ENCODE peak calls at places on chromosomes 7 and 10, in eight cellular contexts. G, F, Q, I, Y, W, B and O are unnamed samples.

GRCh38 chr7:121329460-121330052 is 756 bp downstream of the WNT16 start:
- DNase-seq in G (peak; percentile 54), F (peak; percentile 78), Q (no peak), I (no peak), Y (no peak), W (no peak), B (peak; percentile 87), O (no peak)

GRCh38 chr10:121873236-121873635 is 54.6 kb downstream of the ATE1 start:
- DNase-seq in G (no peak), F (no peak), Q (no peak), I (no peak), Y (no peak), W (no peak), B (no peak), O (no peak)

GRCh38 chr7:111137296-111138195 is 46.6 kb downstream of the LRRN3 start:
- DNase-seq in G (peak; percentile 48), F (no peak), Q (no peak), I (no peak), Y (peak; percentile 64), W (no peak), B (peak; percentile 67), O (peak; percentile 33)

GRCh38 chr10:88115968-88116367 is 252.5 kb downstream of the PTEN start:
- DNase-seq in G (peak; percentile 14), F (no peak), Q (no peak), I (no peak), Y (no peak), W (no peak), B (no peak), O (peak; percentile 33)

GRCh38 chr10:3060481-3060889 is 6.9 kb upstream of the PFKP start:
- DNase-seq in G (no peak), F (no peak), Q (no peak), I (peak; percentile 45), Y (no peak), W (no peak), B (no peak), O (no peak)

GRCh38 chr7:85175217-85175616 is 11.6 kb downstream of the SEMA3D start:
- DNase-seq in G (no peak), F (no peak), Q (no peak), I (no peak), Y (no peak), W (no peak), B (no peak), O (no peak)

GRCh38 chr7:3162286-3162685 is 118.6 kb upstream of the CARD11 start:
- DNase-seq in G (peak; percentile 14), F (peak; percentile 57), Q (no peak), I (no peak), Y (peak; percentile 18), W (no peak), B (no peak), O (peak; percentile 35)

GRCh38 chr10:106957825-106958581 is 206.5 kb downstream of the SORCS1 start:
- DNase-seq in G (peak; percentile 52), F (no peak), Q (no peak), I (no peak), Y (no peak), W (no peak), B (no peak), O (no peak)

GRCh38 chr7:6232534-6232933 is 39.9 kb downstream of the CYTH3 start:
- DNase-seq in G (peak; percentile 65), F (no peak), Q (no peak), I (no peak), Y (no peak), W (peak; percentile 48), B (peak; percentile 87), O (no peak)

GRCh38 chr10:34638405-34639054 is 176.6 kb downstream of the PARD3 start:
- DNase-seq in G (peak; percentile 83), F (peak; percentile 72), Q (peak; percentile 47), I (peak; percentile 95), Y (peak; percentile 80), W (peak; percentile 87), B (peak; percentile 84), O (peak; percentile 91)

GRCh38 chr10:60123172-60123571 is 216.8 kb upstream of the CCDC6 start:
- DNase-seq in G (no peak), F (no peak), Q (no peak), I (no peak), Y (peak; percentile 29), W (no peak), B (no peak), O (peak; percentile 12)

GRCh38 chr7:66824041-66824440 is 83.5 kb downstream of the RABGEF1 start:
- DNase-seq in G (no peak), F (no peak), Q (no peak), I (peak; percentile 54), Y (no peak), W (no peak), B (peak; percentile 37), O (no peak)

GRCh38 chr10:128897414-128897928 is 569.6 kb upstream of the MGMT start:
- DNase-seq in G (no peak), F (no peak), Q (no peak), I (no peak), Y (no peak), W (peak; percentile 16), B (no peak), O (no peak)

GRCh38 chr10:8581521-8582225 is 527.2 kb downstream of the GATA3 start:
- DNase-seq in G (no peak), F (no peak), Q (no peak), I (no peak), Y (no peak), W (no peak), B (no peak), O (no peak)

GRCh38 chr7:101998904-101999236 is 181.4 kb downstream of the CUX1 start:
- DNase-seq in G (no peak), F (peak; percentile 84), Q (no peak), I (no peak), Y (no peak), W (no peak), B (no peak), O (no peak)

GRCh38 chr10:104941662-104942061 is 300.6 kb downstream of the SORCS3 start:
- DNase-seq in G (no peak), F (no peak), Q (no peak), I (no peak), Y (no peak), W (no peak), B (no peak), O (no peak)

GRCh38 chr10:21135396-21135973 is 238.4 kb upstream of the NEBL start:
- DNase-seq in G (no peak), F (no peak), Q (no peak), I (no peak), Y (no peak), W (no peak), B (no peak), O (no peak)

GRCh38 chr10:99793819-99794218 is 11.4 kb downstream of the ABCC2 start:
- DNase-seq in G (no peak), F (no peak), Q (no peak), I (no peak), Y (no peak), W (no peak), B (no peak), O (no peak)

GRCh38 chr10:120503695-120504094 is 46.7 kb downstream of the PLPP4 start:
- DNase-seq in G (peak; percentile 5), F (peak; percentile 37), Q (no peak), I (no peak), Y (no peak), W (no peak), B (no peak), O (peak; percentile 5)

GRCh38 chr7:152435384-152436278 is at the start of gene KMT2C:
- DNase-seq in G (peak; percentile 68), F (peak; percentile 92), Q (no peak), I (peak; percentile 79), Y (peak; percentile 13), W (peak; percentile 51), B (peak; percentile 92), O (peak; percentile 47)

GRCh38 chr7:135685306-135686084 is 23.2 kb downstream of the STMP1 start:
- DNase-seq in G (no peak), F (no peak), Q (no peak), I (no peak), Y (peak; percentile 65), W (no peak), B (no peak), O (no peak)

GRCh38 chr10:44384601-44385422 is at the start of gene CXCL12:
- DNase-seq in G (peak; percentile 11), F (peak; percentile 57), Q (no peak), I (peak; percentile 73), Y (no peak), W (no peak), B (peak; percentile 80), O (peak; percentile 12)

GRCh38 chr10:114245128-114245791 is 6.2 kb downstream of the VWA2 start:
- DNase-seq in G (no peak), F (no peak), Q (no peak), I (no peak), Y (no peak), W (no peak), B (no peak), O (no peak)

GRCh38 chr7:55574062-55574717 is 1.9 kb upstream of the VOPP1 start:
- DNase-seq in G (no peak), F (no peak), Q (no peak), I (no peak), Y (no peak), W (no peak), B (no peak), O (peak; percentile 19)

GRCh38 chr7:53214463-53214862 is 179.0 kb downstream of the POM121L12 start:
- DNase-seq in G (no peak), F (no peak), Q (no peak), I (no peak), Y (no peak), W (no peak), B (no peak), O (no peak)

GRCh38 chr7:53209129-53209528 is 173.7 kb downstream of the POM121L12 start:
- DNase-seq in G (no peak), F (no peak), Q (no peak), I (no peak), Y (no peak), W (no peak), B (no peak), O (no peak)
- TF ChIP-seq CTCF in G (no peak), F (no peak), Q (no peak), I (no peak), Y (no peak), W (no peak), B (no peak), O (no peak)

DNA sequence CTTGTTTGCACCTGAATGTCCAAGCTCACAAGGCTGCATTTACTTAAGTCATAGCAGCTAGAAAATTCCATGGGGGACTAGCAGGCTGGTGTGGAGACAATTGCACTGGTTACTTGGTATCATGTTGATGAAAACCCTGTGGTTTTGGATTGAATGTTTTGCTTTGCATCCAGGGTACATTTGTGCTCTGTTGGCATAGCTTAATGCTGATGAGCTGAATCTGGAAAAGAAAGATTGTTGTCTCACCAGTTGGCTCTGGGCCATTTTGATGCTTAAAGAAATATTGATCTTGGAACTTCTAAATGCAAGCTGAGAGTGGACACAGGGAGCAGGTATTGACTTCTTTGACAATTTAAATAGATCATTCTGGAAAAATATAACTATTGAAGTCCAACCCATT is 122.5 kb upstream of the MBL2 start:
- DNase-seq in G (no peak), F (no peak), Q (no peak), I (no peak), Y (no peak), W (no peak), B (no peak), O (no peak)
- H3K4me3 ChIP-seq in G (no peak overlapping the region), F (no peak overlapping the region), Q (no peak overlapping the region), I (no peak overlapping the region), Y (no peak overlapping the region), W (no peak overlapping the region), B (no peak overlapping the region), O (no peak overlapping the region)

GRCh38 chr10:11672836-11673235 is 61.4 kb upstream of the USP6NL start:
- DNase-seq in G (no peak), F (no peak), Q (no peak), I (peak; percentile 37), Y (no peak), W (no peak), B (peak; percentile 58), O (no peak)
- TF ChIP-seq CTCF in G (no peak), F (no peak), Q (no peak), I (no peak), Y (no peak), W (no peak), B (no peak), O (no peak)

GRCh38 chr10:28171468-28172235 is 131.2 kb downstream of the MPP7 start:
- DNase-seq in G (no peak), F (no peak), Q (no peak), I (peak; percentile 84), Y (no peak), W (no peak), B (no peak), O (peak; percentile 6)
- H3K4me3 ChIP-seq in G (no peak overlapping the region), F (no peak overlapping the region), Q (no peak overlapping the region), I (peak overlapping the region; percentile 20), Y (no peak overlapping the region), W (no peak overlapping the region), B (no peak overlapping the region), O (no peak overlapping the region)